ENCODE peak calls at places on chromosomes 11 and 22, in six cellular contexts. One of them, this sample, is unnamed.

GRCh38 chr11:114080219-114080618 is 20.7 kb downstream of the ZBTB16 start:
- DNase-seq in gastrocnemius medialis: peak; percentile 78
- DNase-seq in fibroblast of lung: peak; percentile 84
- DNase-seq in A673: peak; percentile 77
- DNase-seq in uterus: no peak
- DNase-seq in colonic mucosa: no peak
- DNase-seq in this sample: no peak

GRCh38 chr22:42656578-42656977 is 7.4 kb upstream of the CYB5R3 start:
- DNase-seq in gastrocnemius medialis: no peak
- DNase-seq in fibroblast of lung: no peak
- DNase-seq in A673: no peak
- DNase-seq in uterus: no peak
- DNase-seq in colonic mucosa: no peak
- DNase-seq in this sample: no peak

GRCh38 chr22:22903355-22903777 is 15.8 kb downstream of the IGLL5 start:
- DNase-seq in gastrocnemius medialis: no peak
- DNase-seq in fibroblast of lung: no peak
- DNase-seq in A673: no peak
- DNase-seq in uterus: no peak
- DNase-seq in colonic mucosa: no peak
- DNase-seq in this sample: no peak

GRCh38 chr11:121321614-121322243 is 29.2 kb downstream of the SC5D start:
- DNase-seq in gastrocnemius medialis: no peak
- DNase-seq in fibroblast of lung: peak; percentile 39
- DNase-seq in A673: peak; percentile 33
- DNase-seq in uterus: no peak
- DNase-seq in colonic mucosa: peak; percentile 55
- DNase-seq in this sample: no peak

GRCh38 chr11:3203221-3204043 is 15.2 kb downstream of the MRGPRG start:
- DNase-seq in gastrocnemius medialis: no peak
- DNase-seq in fibroblast of lung: no peak
- DNase-seq in A673: no peak
- DNase-seq in uterus: no peak
- DNase-seq in colonic mucosa: no peak
- DNase-seq in this sample: no peak

GRCh38 chr22:43901976-43902643 is 10.3 kb upstream of the PNPLA5 start:
- DNase-seq in gastrocnemius medialis: no peak
- DNase-seq in fibroblast of lung: peak; percentile 90
- DNase-seq in A673: no peak
- DNase-seq in uterus: no peak
- DNase-seq in colonic mucosa: no peak
- DNase-seq in this sample: no peak

GRCh38 chr11:119764108-119764874 is 35.3 kb upstream of the NECTIN1 start:
- DNase-seq in gastrocnemius medialis: peak; percentile 32
- DNase-seq in fibroblast of lung: peak; percentile 18
- DNase-seq in A673: no peak
- DNase-seq in uterus: no peak
- DNase-seq in colonic mucosa: no peak
- DNase-seq in this sample: no peak

GRCh38 chr11:75562836-75563484 is 907 bp downstream of the SERPINH1 start:
- DNase-seq in gastrocnemius medialis: no peak
- DNase-seq in fibroblast of lung: no peak
- DNase-seq in A673: peak; percentile 92
- DNase-seq in uterus: peak; percentile 52
- DNase-seq in colonic mucosa: no peak
- DNase-seq in this sample: no peak

GRCh38 chr11:11980841-11981308 is 27.6 kb downstream of the DKK3 start:
- DNase-seq in gastrocnemius medialis: no peak
- DNase-seq in fibroblast of lung: no peak
- DNase-seq in A673: peak; percentile 69
- DNase-seq in uterus: no peak
- DNase-seq in colonic mucosa: no peak
- DNase-seq in this sample: peak; percentile 40

GRCh38 chr11:44290206-44290605 is 19.7 kb downstream of the ALX4 start:
- DNase-seq in gastrocnemius medialis: no peak
- DNase-seq in fibroblast of lung: no peak
- DNase-seq in A673: no peak
- DNase-seq in uterus: no peak
- DNase-seq in colonic mucosa: no peak
- DNase-seq in this sample: no peak

GRCh38 chr11:62788991-62789390 is 1.8 kb downstream of the TMEM179B start:
- DNase-seq in gastrocnemius medialis: no peak
- DNase-seq in fibroblast of lung: no peak
- DNase-seq in A673: no peak
- DNase-seq in uterus: no peak
- DNase-seq in colonic mucosa: no peak
- DNase-seq in this sample: no peak

GRCh38 chr11:112881461-112881860 is 79.8 kb upstream of the NCAM1 start:
- DNase-seq in gastrocnemius medialis: peak; percentile 51
- DNase-seq in fibroblast of lung: peak; percentile 18
- DNase-seq in A673: peak; percentile 94
- DNase-seq in uterus: peak; percentile 60
- DNase-seq in colonic mucosa: peak; percentile 49
- DNase-seq in this sample: peak; percentile 85

GRCh38 chr11:126310229-126310991 is 6.5 kb downstream of the DCPS start:
- DNase-seq in gastrocnemius medialis: peak; percentile 53
- DNase-seq in fibroblast of lung: peak; percentile 77
- DNase-seq in A673: peak; percentile 84
- DNase-seq in uterus: peak; percentile 74
- DNase-seq in colonic mucosa: peak; percentile 81
- DNase-seq in this sample: peak; percentile 87

GRCh38 chr11:119368121-119369034 is 13.1 kb downstream of the USP2 start:
- DNase-seq in gastrocnemius medialis: peak; percentile 83
- DNase-seq in fibroblast of lung: peak; percentile 59
- DNase-seq in A673: peak; percentile 80
- DNase-seq in uterus: peak; percentile 51
- DNase-seq in colonic mucosa: peak; percentile 89
- DNase-seq in this sample: no peak

GRCh38 chr22:45590262-45590661 is 81.4 kb upstream of the ATXN10 start:
- DNase-seq in gastrocnemius medialis: no peak
- DNase-seq in fibroblast of lung: no peak
- DNase-seq in A673: no peak
- DNase-seq in uterus: no peak
- DNase-seq in colonic mucosa: no peak
- DNase-seq in this sample: no peak

GRCh38 chr22:39515266-39516050 is 4.9 kb upstream of the ATF4 start:
- DNase-seq in gastrocnemius medialis: no peak
- DNase-seq in fibroblast of lung: no peak
- DNase-seq in A673: no peak
- DNase-seq in uterus: no peak
- DNase-seq in colonic mucosa: no peak
- DNase-seq in this sample: no peak

GRCh38 chr22:42185915-42186439 is 55.4 kb upstream of the CYP2D6 start:
- DNase-seq in gastrocnemius medialis: no peak
- DNase-seq in fibroblast of lung: no peak
- DNase-seq in A673: no peak
- DNase-seq in uterus: no peak
- DNase-seq in colonic mucosa: no peak
- DNase-seq in this sample: no peak

GRCh38 chr11:117096140-117096972 is 1.9 kb downstream of the SIK3 start:
- DNase-seq in gastrocnemius medialis: no peak
- DNase-seq in fibroblast of lung: peak; percentile 24
- DNase-seq in A673: peak; percentile 28
- DNase-seq in uterus: no peak
- DNase-seq in colonic mucosa: peak; percentile 47
- DNase-seq in this sample: no peak

GRCh38 chr22:35441489-35442100 is 41.7 kb downstream of the MCM5 start:
- DNase-seq in gastrocnemius medialis: no peak
- DNase-seq in fibroblast of lung: no peak
- DNase-seq in A673: no peak
- DNase-seq in uterus: no peak
- DNase-seq in colonic mucosa: no peak
- DNase-seq in this sample: no peak

GRCh38 chr22:30945653-30946052 is 22.9 kb downstream of the MORC2 start:
- DNase-seq in gastrocnemius medialis: no peak
- DNase-seq in fibroblast of lung: no peak
- DNase-seq in A673: no peak
- DNase-seq in uterus: no peak
- DNase-seq in colonic mucosa: no peak
- DNase-seq in this sample: no peak

GRCh38 chr11:17812286-17813187 is 78.0 kb downstream of the KCNC1 start:
- DNase-seq in gastrocnemius medialis: no peak
- DNase-seq in fibroblast of lung: no peak
- DNase-seq in A673: no peak
- DNase-seq in uterus: no peak
- DNase-seq in colonic mucosa: peak; percentile 40
- DNase-seq in this sample: no peak

GRCh38 chr11:29527391-29527936 is 489.4 kb downstream of the KCNA4 start:
- DNase-seq in gastrocnemius medialis: no peak
- DNase-seq in fibroblast of lung: peak; percentile 22
- DNase-seq in A673: peak; percentile 62
- DNase-seq in uterus: no peak
- DNase-seq in colonic mucosa: no peak
- DNase-seq in this sample: no peak

GRCh38 chr22:30074147-30074546 is 6.1 kb upstream of the HORMAD2 start:
- DNase-seq in gastrocnemius medialis: no peak
- DNase-seq in fibroblast of lung: no peak
- DNase-seq in A673: no peak
- DNase-seq in uterus: no peak
- DNase-seq in colonic mucosa: no peak
- DNase-seq in this sample: no peak

GRCh38 chr22:38953577-38954413 is 3.6 kb upstream of the APOBEC3A start:
- DNase-seq in gastrocnemius medialis: no peak
- DNase-seq in fibroblast of lung: no peak
- DNase-seq in A673: no peak
- DNase-seq in uterus: no peak
- DNase-seq in colonic mucosa: peak; percentile 50
- DNase-seq in this sample: no peak

GRCh38 chr22:31229402-31230140 is 17.5 kb downstream of the LIMK2 start:
- DNase-seq in gastrocnemius medialis: peak; percentile 23
- DNase-seq in fibroblast of lung: peak; percentile 65
- DNase-seq in A673: peak; percentile 39
- DNase-seq in uterus: peak; percentile 63
- DNase-seq in colonic mucosa: peak; percentile 78
- DNase-seq in this sample: peak; percentile 68

GRCh38 chr11:109862808-109863207 is 230.4 kb upstream of the ZC3H12C start:
- DNase-seq in gastrocnemius medialis: no peak
- DNase-seq in fibroblast of lung: no peak
- DNase-seq in A673: no peak
- DNase-seq in uterus: no peak
- DNase-seq in colonic mucosa: no peak
- DNase-seq in this sample: no peak

GRCh38 chr11:117794772-117795629 is 2.0 kb downstream of the DSCAML1 start:
- DNase-seq in gastrocnemius medialis: no peak
- DNase-seq in fibroblast of lung: no peak
- DNase-seq in A673: no peak
- DNase-seq in uterus: no peak
- DNase-seq in colonic mucosa: no peak
- DNase-seq in this sample: no peak

DNA sequence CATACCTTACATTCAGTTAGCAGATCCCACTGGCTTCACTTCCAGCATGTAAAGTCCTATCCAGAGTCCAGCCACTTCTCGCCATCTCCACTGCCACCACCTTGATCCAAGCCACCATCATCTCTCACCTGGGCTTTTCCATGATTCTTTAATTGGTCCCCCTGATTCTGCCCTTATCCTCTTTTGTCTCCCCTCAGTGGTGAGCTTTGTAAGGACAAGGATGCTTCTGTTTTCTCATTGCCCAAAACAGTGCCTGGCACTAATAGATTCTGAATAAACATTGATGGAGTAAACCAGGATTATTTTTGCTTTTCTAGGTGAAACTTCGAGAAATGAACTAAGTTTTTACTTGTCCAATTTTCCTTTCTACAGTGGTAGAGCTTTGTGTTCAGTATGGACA is 4.4 kb downstream of the POLA2 start:
- DNase-seq in gastrocnemius medialis: no peak
- DNase-seq in fibroblast of lung: peak; percentile 32
- DNase-seq in A673: no peak
- DNase-seq in uterus: no peak
- DNase-seq in colonic mucosa: peak; percentile 37
- DNase-seq in this sample: no peak
- TF ChIP-seq CTCF in gastrocnemius medialis: no peak
- TF ChIP-seq CTCF in fibroblast of lung: no peak
- TF ChIP-seq CTCF in A673: no peak
- TF ChIP-seq CTCF in uterus: no peak
- TF ChIP-seq CTCF in colonic mucosa: no peak
- TF ChIP-seq CTCF in this sample: no peak

GRCh38 chr11:13423372-13423771 is 39.6 kb downstream of the BTBD10 start:
- DNase-seq in gastrocnemius medialis: no peak
- DNase-seq in fibroblast of lung: no peak
- DNase-seq in A673: no peak
- DNase-seq in uterus: no peak
- DNase-seq in colonic mucosa: no peak
- DNase-seq in this sample: no peak
- H3K27ac ChIP-seq in gastrocnemius medialis: no peak overlapping the region
- H3K27ac ChIP-seq in fibroblast of lung: no peak overlapping the region
- H3K27ac ChIP-seq in A673: no peak overlapping the region
- H3K27ac ChIP-seq in uterus: no peak overlapping the region
- H3K27ac ChIP-seq in colonic mucosa: no peak overlapping the region
- H3K27ac ChIP-seq in this sample: no peak overlapping the region

DNA sequence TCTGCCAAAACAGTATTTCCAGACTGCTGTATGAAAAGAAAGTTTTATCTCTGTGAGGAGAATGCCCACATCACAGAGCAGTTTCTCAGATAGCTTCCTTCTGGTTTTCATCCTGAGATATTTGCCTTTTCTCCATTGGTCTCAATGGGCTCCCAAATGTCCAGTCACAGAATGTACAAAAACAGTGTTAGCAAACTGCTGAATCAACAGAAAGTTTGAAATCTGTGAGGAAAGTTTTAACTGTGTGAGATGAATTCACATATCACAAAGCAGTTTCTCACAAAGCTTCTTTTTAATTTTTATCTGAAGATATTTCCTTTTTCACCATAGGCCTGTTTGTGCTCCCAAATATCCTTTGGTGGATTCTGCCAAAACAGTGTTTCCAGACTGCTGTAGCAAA is 207.2 kb upstream of the TRIM48 start:
- DNase-seq in gastrocnemius medialis: no peak
- DNase-seq in fibroblast of lung: no peak
- DNase-seq in A673: no peak
- DNase-seq in uterus: no peak
- DNase-seq in colonic mucosa: no peak
- DNase-seq in this sample: no peak
- H3K9me3 ChIP-seq in gastrocnemius medialis: no peaks in the 10 kb centered on the region
- H3K9me3 ChIP-seq in fibroblast of lung: no peaks in the 10 kb centered on the region
- H3K9me3 ChIP-seq in A673: peaks cover 90% of the 10 kb centered on the region
- H3K9me3 ChIP-seq in uterus: peaks cover 13% of the 10 kb centered on the region
- H3K9me3 ChIP-seq in colonic mucosa: no peaks in the 10 kb centered on the region
- H3K9me3 ChIP-seq in this sample: peaks cover 10% of the 10 kb centered on the region

GRCh38 chr22:50242406-50242949 is 2.3 kb downstream of the TUBGCP6 start:
- DNase-seq in gastrocnemius medialis: no peak
- DNase-seq in fibroblast of lung: no peak
- DNase-seq in A673: no peak
- DNase-seq in uterus: no peak
- DNase-seq in colonic mucosa: no peak
- DNase-seq in this sample: no peak

GRCh38 chr22:50246242-50247175 is 1.7 kb upstream of the TUBGCP6 start:
- DNase-seq in gastrocnemius medialis: peak; percentile 38
- DNase-seq in fibroblast of lung: no peak
- DNase-seq in A673: no peak
- DNase-seq in uterus: no peak
- DNase-seq in colonic mucosa: no peak
- DNase-seq in this sample: no peak

GRCh38 chr22:50245214-50246072 is 620 bp upstream of the TUBGCP6 start:
- DNase-seq in gastrocnemius medialis: no peak
- DNase-seq in fibroblast of lung: no peak
- DNase-seq in A673: no peak
- DNase-seq in uterus: no peak
- DNase-seq in colonic mucosa: no peak
- DNase-seq in this sample: no peak

GRCh38 chr22:50243704-50244419 is 961 bp downstream of the TUBGCP6 start:
- DNase-seq in gastrocnemius medialis: no peak
- DNase-seq in fibroblast of lung: no peak
- DNase-seq in A673: no peak
- DNase-seq in uterus: no peak
- DNase-seq in colonic mucosa: no peak
- DNase-seq in this sample: no peak

GRCh38 chr22:50244420-50245213 is at the start of gene TUBGCP6:
- DNase-seq in gastrocnemius medialis: peak; percentile 84
- DNase-seq in fibroblast of lung: peak; percentile 91
- DNase-seq in A673: peak; percentile 96
- DNase-seq in uterus: peak; percentile 94
- DNase-seq in colonic mucosa: peak; percentile 96
- DNase-seq in this sample: peak; percentile 95
- TF ChIP-seq CTCF in gastrocnemius medialis: peak; percentile 39
- TF ChIP-seq CTCF in fibroblast of lung: no peak
- TF ChIP-seq CTCF in A673: peak; percentile 16
- TF ChIP-seq CTCF in uterus: peak; percentile 19
- TF ChIP-seq CTCF in colonic mucosa: no peak
- TF ChIP-seq CTCF in this sample: peak; percentile 45

This sample was measured in right atrium auricular region.